ENCODE peak calls at places on chromosomes 2 and 18, in six cellular contexts. W, Y, O, G, A and Z are unnamed samples.

GRCh38 chr18:35707247-35707646 is 125.7 kb downstream of the GALNT1 start:
- DNase-seq in G (no peak), W (no peak), O (no peak), Y (no peak), A (no peak), Z (no peak)

GRCh38 chr2:74481961-74482800 is 617 bp downstream of the CCDC142 start:
- DNase-seq in G (peak), A (no peak), O (peak), Y (peak), W (no peak), Z (peak)

GRCh38 chr18:55779461-55779710 is 191.4 kb upstream of the TCF4 start:
- DNase-seq in A (no peak), W (no peak), G (no peak), Y (no peak), O (no peak), Z (no peak)

GRCh38 chr18:24560511-24560981 is 100.1 kb downstream of the HRH4 start:
- DNase-seq in G (no peak), W (no peak), Y (no peak), A (no peak), O (no peak), Z (no peak)

GRCh38 chr2:151465771-151466170 is 56.1 kb downstream of the RIF1 start:
- DNase-seq in A (no peak), O (no peak), G (no peak), Y (no peak), W (no peak), Z (no peak)

GRCh38 chr2:75614062-75614710 is 32.4 kb upstream of the MRPL19 start:
- DNase-seq in G (no peak), W (no peak), O (no peak), A (no peak), Y (no peak), Z (no peak)

GRCh38 chr18:48942554-48943261 is 8.1 kb downstream of the SMAD7 start:
- DNase-seq in G (peak), W (peak), A (peak), O (no peak), Y (no peak), Z (no peak)

GRCh38 chr2:157825885-157826284 is 50.2 kb downstream of the ACVR1 start:
- DNase-seq in O (no peak), Y (no peak), G (no peak), A (peak), W (no peak), Z (no peak)

GRCh38 chr2:29627366-29627765 is 294.0 kb downstream of the ALK start:
- DNase-seq in A (peak), Y (no peak), W (no peak), G (no peak), O (no peak), Z (no peak)

GRCh38 chr2:39871291-39871761 is 92.3 kb upstream of the THUMPD2 start:
- DNase-seq in Y (no peak), A (peak), G (no peak), O (no peak), W (no peak), Z (no peak)

GRCh38 chr2:237487496-237487895 is 445 bp downstream of the MLPH start:
- DNase-seq in G (no peak), A (no peak), O (no peak), Y (no peak), W (no peak), Z (no peak)

GRCh38 chr2:75053484-75054112 is 95.2 kb downstream of the POLE4 start:
- DNase-seq in G (no peak), O (peak), W (peak), Y (no peak), A (peak), Z (no peak)

GRCh38 chr18:55096261-55097026 is 137.2 kb upstream of the CCDC68 start:
- DNase-seq in A (peak), Y (no peak), G (peak), O (peak), W (peak), Z (no peak)

GRCh38 chr2:135664623-135665068 is 77.0 kb upstream of the UBXN4 start:
- DNase-seq in W (no peak), O (no peak), Y (no peak), G (no peak), A (peak), Z (no peak)

GRCh38 chr2:46954951-46955571 is 39.5 kb upstream of the MCFD2 start:
- DNase-seq in A (peak), O (peak), Y (no peak), W (peak), G (peak), Z (no peak)

GRCh38 chr2:17918789-17919188 is 40.3 kb downstream of the KCNS3 start:
- DNase-seq in W (no peak), G (no peak), A (peak), O (no peak), Y (no peak), Z (no peak)

GRCh38 chr2:196551014-196551413 is 88.5 kb upstream of the CCDC150 start:
- DNase-seq in A (no peak), G (no peak), Y (no peak), O (no peak), W (no peak), Z (no peak)

GRCh38 chr2:172340394-172340793 is 87.0 kb upstream of the ITGA6 start:
- DNase-seq in W (no peak), O (no peak), A (no peak), Y (no peak), G (no peak), Z (no peak)

GRCh38 chr18:24054130-24054529 is 39.6 kb downstream of the TTC39C start:
- DNase-seq in A (peak), G (no peak), W (no peak), O (no peak), Y (no peak), Z (no peak)

GRCh38 chr2:182855376-182855775 is 11.1 kb downstream of the FRZB start:
- DNase-seq in G (no peak), Y (no peak), A (no peak), O (no peak), W (no peak), Z (no peak)

GRCh38 chr2:142044168-142044567 is 86.6 kb downstream of the LRP1B start:
- DNase-seq in O (no peak), G (no peak), W (no peak), A (no peak), Y (no peak), Z (no peak)

GRCh38 chr2:117704818-117705217 is 109.7 kb upstream of the DDX18 start:
- DNase-seq in G (no peak), A (no peak), O (no peak), Y (no peak), W (no peak), Z (no peak)

GRCh38 chr2:117698287-117698686 is 116.2 kb upstream of the DDX18 start:
- DNase-seq in Y (no peak), O (no peak), W (no peak), G (no peak), A (no peak), Z (no peak)

GRCh38 chr2:117703868-117704267 is 110.6 kb upstream of the DDX18 start:
- DNase-seq in G (no peak), Y (no peak), O (no peak), A (no peak), W (no peak), Z (no peak)

GRCh38 chr2:117698819-117699218 is 115.7 kb upstream of the DDX18 start:
- DNase-seq in A (no peak), W (no peak), G (no peak), Y (no peak), O (no peak), Z (no peak)

DNA sequence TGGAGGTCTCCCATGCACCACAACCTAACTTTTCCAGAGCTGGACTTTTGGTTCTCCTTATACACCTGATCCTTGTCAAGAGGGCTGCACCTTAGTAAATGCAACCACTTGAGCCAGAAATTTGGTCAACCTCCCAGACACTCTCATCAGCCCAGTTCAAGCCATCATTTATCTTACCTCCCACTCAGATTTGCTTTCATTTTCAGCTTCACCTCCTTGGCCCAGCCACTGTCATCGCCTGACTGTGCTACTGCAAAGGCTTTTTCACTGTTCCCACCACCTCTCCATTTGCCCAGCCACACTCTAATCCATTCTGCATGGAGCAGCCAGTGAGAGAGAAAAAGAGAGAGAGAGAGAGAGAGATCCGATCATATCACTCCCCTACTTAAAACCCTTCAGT is 112.4 kb upstream of the DDX18 start:
- DNase-seq in W (no peak), G (no peak), A (no peak), O (no peak), Y (no peak), Z (no peak)
- H3K27ac ChIP-seq in W (no peak), G (no peak), A (no peak), O (no peak), Y (no peak), Z (no peak)

GRCh38 chr2:71379086-71379485 is 47.5 kb downstream of the ZNF638 start:
- DNase-seq in W (no peak), Y (no peak), A (peak), O (peak), G (no peak), Z (no peak)
- H3K27ac ChIP-seq in W (peak), Y (no peak), A (no peak), O (peak), G (no peak), Z (no peak)

DNA sequence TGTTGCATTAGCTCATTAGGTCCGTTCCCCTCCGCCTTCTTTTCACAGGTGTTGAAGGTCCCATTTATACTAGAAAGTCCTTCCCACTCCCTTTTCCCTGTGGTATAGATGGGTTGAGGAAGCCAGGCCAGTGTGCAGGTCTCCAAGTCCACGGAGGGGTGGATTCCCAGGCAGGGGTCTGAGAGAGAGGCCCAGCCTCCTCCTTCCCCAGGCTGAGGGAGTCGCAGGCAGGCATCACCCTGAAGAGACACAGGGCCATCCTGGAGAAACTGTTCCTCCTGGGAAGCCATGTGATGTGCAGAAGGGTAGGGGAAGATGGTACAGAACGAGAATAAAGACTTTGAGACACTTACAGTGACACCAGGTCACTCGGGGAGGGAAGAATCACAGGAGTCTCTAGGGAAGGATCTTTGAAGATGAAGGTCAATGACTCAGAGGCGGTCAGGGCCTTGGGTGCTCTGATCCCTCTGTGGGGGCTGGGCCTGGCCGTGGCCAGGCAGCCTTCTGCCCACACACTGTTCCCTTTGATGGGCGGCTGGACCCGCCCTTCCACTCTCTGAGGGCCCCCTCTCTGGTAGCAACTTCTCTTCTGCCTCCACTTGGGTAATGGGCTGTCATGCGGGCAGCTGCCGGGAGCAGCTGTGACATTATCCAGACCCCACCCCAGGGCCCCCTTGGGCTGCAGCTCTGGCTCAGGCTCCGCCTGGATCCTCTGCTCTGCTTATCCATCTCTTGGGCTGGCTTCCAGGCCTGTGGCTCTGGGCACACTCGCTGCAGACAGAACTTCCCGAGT is 45.1 kb downstream of the RHOB start:
- DNase-seq in A (no peak), W (no peak), G (peak), O (peak), Y (no peak), Z (peak)
- H3K27ac ChIP-seq in A (no peak), W (peak), G (peak), O (no peak), Y (no peak), Z (no peak)

GRCh38 chr2:11203480-11203879 is 48.2 kb downstream of the SLC66A3 start:
- DNase-seq in Y (no peak), G (no peak), W (peak), A (peak), O (no peak), Z (no peak)
- H3K27ac ChIP-seq in Y (no peak), G (no peak), W (peak), A (no peak), O (peak), Z (no peak)

DNA sequence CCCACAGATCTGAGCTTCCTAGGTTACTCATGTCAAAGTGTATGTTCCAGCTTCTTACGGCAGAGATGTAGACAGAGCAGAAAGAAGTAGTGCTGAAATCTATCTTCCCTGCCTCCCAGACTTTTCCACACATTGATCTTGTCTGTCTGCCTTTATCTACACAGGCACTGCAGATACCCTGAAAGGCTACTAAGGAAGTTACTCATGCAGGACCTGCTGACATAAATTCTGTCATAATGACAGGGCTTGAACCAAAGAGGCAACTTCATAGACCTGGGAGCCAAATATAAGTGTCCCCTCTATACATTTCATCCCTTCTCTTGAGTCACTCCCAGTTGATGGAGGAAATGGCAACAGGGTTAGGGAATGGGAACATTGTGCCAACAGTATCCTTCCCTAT is 157.5 kb downstream of the TNS1 start:
- DNase-seq in O (no peak), G (no peak), W (no peak), Y (no peak), A (no peak), Z (no peak)
- H3K27ac ChIP-seq in O (no peak), G (no peak), W (no peak), Y (no peak), A (no peak), Z (peak)

GRCh38 chr2:147860009-147860408 is 15.2 kb downstream of the ACVR2A start:
- DNase-seq in W (no peak), Y (no peak), A (no peak), G (no peak), O (no peak), Z (no peak)

GRCh38 chr2:147865560-147865959 is 20.7 kb downstream of the ACVR2A start:
- DNase-seq in A (no peak), W (no peak), O (no peak), Y (no peak), G (no peak), Z (no peak)

GRCh38 chr2:147863835-147864234 is 19.0 kb downstream of the ACVR2A start:
- DNase-seq in G (no peak), Y (no peak), W (no peak), A (no peak), O (no peak), Z (no peak)

GRCh38 chr2:147867050-147867449 is 22.2 kb downstream of the ACVR2A start:
- DNase-seq in G (no peak), W (no peak), O (no peak), Y (no peak), A (no peak), Z (no peak)

GRCh38 chr2:147862859-147863516 is 18.2 kb downstream of the ACVR2A start:
- DNase-seq in W (no peak), Y (no peak), O (no peak), G (no peak), A (no peak), Z (no peak)
- H3K27ac ChIP-seq in W (no peak), Y (no peak), O (no peak), G (no peak), A (no peak), Z (no peak)

GRCh38 chr18:9915291-9916066 is 1.7 kb downstream of the VAPA start:
- DNase-seq in G (no peak), O (no peak), Y (no peak), A (peak), W (no peak), Z (no peak)

GRCh38 chr18:9913151-9913525 is 678 bp upstream of the VAPA start:
- DNase-seq in A (no peak), O (no peak), W (no peak), Y (no peak), G (no peak), Z (no peak)

GRCh38 chr18:9914334-9914583 is 443 bp downstream of the VAPA start:
- DNase-seq in O (no peak), Y (no peak), G (no peak), W (no peak), A (no peak), Z (no peak)

GRCh38 chr18:9914584-9915290 is 921 bp downstream of the VAPA start:
- DNase-seq in O (peak), Y (peak), G (peak), W (peak), A (peak), Z (peak)

GRCh38 chr18:9913526-9914333 is at the start of gene VAPA:
- DNase-seq in Y (peak), W (peak), O (peak), G (peak), A (peak), Z (peak)
- H3K27ac ChIP-seq in Y (peak), W (peak), O (peak), G (peak), A (peak), Z (peak)

GRCh38 chr2:216739035-216739434 is 43.7 kb upstream of the IGFBP5 start:
- DNase-seq in O (no peak), A (no peak), Y (no peak), G (no peak), W (no peak), Z (no peak)
- H3K27ac ChIP-seq in O (no peak), A (peak), Y (no peak), G (no peak), W (no peak), Z (no peak)

GRCh38 chr2:99801304-99801909 is 311.6 kb upstream of the REV1 start:
- DNase-seq in Y (no peak), A (no peak), G (no peak), O (no peak), W (no peak), Z (no peak)

GRCh38 chr2:99806758-99807157 is 316.9 kb upstream of the REV1 start:
- DNase-seq in W (no peak), G (no peak), Y (no peak), A (peak), O (no peak), Z (no peak)

GRCh38 chr2:99804969-99805368 is 315.2 kb upstream of the REV1 start:
- DNase-seq in O (no peak), Y (no peak), A (peak), W (no peak), G (no peak), Z (no peak)

GRCh38 chr2:99802730-99803129 is 312.9 kb upstream of the REV1 start:
- DNase-seq in A (no peak), W (no peak), O (no peak), Y (no peak), G (no peak), Z (no peak)

GRCh38 chr2:99803846-99804245 is 314.0 kb upstream of the REV1 start:
- DNase-seq in A (no peak), O (no peak), G (no peak), Y (no peak), W (no peak), Z (no peak)
- H3K27ac ChIP-seq in A (no peak), O (no peak), G (no peak), Y (no peak), W (no peak), Z (no peak)

DNA sequence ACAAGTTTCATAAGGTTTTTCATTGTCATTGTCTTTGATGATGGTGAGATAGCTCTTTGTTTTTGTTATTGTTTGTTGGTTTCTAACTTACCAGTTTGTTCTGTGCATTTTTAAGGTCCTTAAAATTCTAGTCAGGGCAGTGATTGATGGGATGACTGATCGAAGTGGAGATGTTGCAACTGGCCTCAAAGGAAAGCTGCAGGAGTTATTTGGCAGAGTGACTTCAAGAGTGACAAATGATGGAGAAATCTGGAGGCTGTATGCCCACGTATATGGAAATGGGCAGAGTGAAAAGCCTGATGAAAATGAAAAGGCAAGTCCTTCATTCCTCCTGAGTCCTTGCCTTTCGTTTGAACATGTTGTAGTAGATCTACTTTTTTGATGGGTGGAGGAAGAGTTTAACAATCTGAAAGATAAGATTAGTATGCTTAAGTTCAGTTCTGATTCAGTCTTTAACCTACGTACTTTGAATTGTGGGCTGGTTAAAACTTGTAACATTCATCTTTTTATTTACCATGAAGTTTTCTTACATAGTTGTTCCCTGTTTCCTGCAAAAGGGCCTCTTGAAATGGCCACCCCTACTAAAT is 135.8 kb upstream of the LTBP1 start:
- DNase-seq in G (no peak), O (no peak), Y (no peak), A (no peak), W (no peak), Z (no peak)
- H3K27ac ChIP-seq in G (no peak), O (no peak), Y (no peak), A (no peak), W (no peak), Z (no peak)